ENCODE peak calls at places on chromosomes 11 and 22, in four cellular contexts. B is fibroblast of mammary gland, R is fibroblast of the aortic adventitia, D is body of pancreas. Y is an unnamed sample.

GRCh38 chr11:2581151-2581930 is 118.5 kb downstream of the KCNQ1OT1 start:
- DNase-seq in R (no peak), B (no peak), D (peak), Y (no peak)

GRCh38 chr11:2844116-2844515 is 41.5 kb downstream of the CDKN1C start:
- DNase-seq in B (no peak), D (no peak), R (no peak), Y (no peak)

GRCh38 chr11:820655-821512 is 2.2 kb downstream of the PNPLA2 start:
- DNase-seq in R (peak), B (peak), D (peak), Y (peak)

GRCh38 chr22:37520754-37521153 is 1.5 kb upstream of the CARD10 start:
- DNase-seq in B (no peak), D (no peak), R (no peak), Y (no peak)

GRCh38 chr11:27623945-27624523 is 76.2 kb downstream of the BDNF start:
- DNase-seq in R (no peak), B (no peak), D (no peak), Y (no peak)

GRCh38 chr11:121249039-121249663 is 43.4 kb upstream of the SC5D start:
- DNase-seq in B (peak), D (no peak), R (peak), Y (peak)

GRCh38 chr11:65356394-65356972 is 1.9 kb downstream of the TIGD3 start:
- DNase-seq in R (no peak), D (no peak), B (no peak), Y (no peak)

GRCh38 chr11:75603791-75604736 is 42.0 kb downstream of the SERPINH1 start:
- DNase-seq in B (peak), D (no peak), R (peak), Y (peak)

GRCh38 chr11:17331669-17332068 is 19.9 kb upstream of the NCR3LG1 start:
- DNase-seq in R (no peak), B (no peak), D (no peak), Y (no peak)

GRCh38 chr11:102276302-102277182 is 40.7 kb upstream of the BIRC3 start:
- DNase-seq in B (peak), R (peak), D (no peak), Y (peak)

GRCh38 chr22:17742528-17742902 is 31.8 kb downstream of the BID start:
- DNase-seq in R (peak), D (peak), B (peak), Y (peak)

GRCh38 chr11:73760066-73760679 is 701 bp downstream of the RAB6A start:
- DNase-seq in B (peak), R (peak), D (peak), Y (peak)

GRCh38 chr22:43996981-43997265 is 27.2 kb upstream of the PARVB start:
- DNase-seq in R (no peak), D (no peak), B (no peak), Y (no peak)

GRCh38 chr11:3156282-3156660 is 8.8 kb downstream of the OSBPL5 start:
- DNase-seq in B (peak), D (peak), R (no peak), Y (no peak)

GRCh38 chr22:47370448-47371262 is 608.2 kb downstream of the TBC1D22A start:
- DNase-seq in B (no peak), R (no peak), D (no peak), Y (no peak)

GRCh38 chr11:77784572-77784971 is 36.0 kb downstream of the RSF1 start:
- DNase-seq in D (no peak), B (no peak), R (no peak), Y (no peak)

GRCh38 chr11:90242894-90243416 is 20.1 kb upstream of the CHORDC1 start:
- DNase-seq in B (no peak), D (no peak), R (no peak), Y (no peak)

GRCh38 chr11:114317738-114318137 is 21.5 kb downstream of the NNMT start:
- DNase-seq in D (no peak), B (peak), R (peak), Y (peak)

GRCh38 chr22:46069518-46070214 is 80.7 kb upstream of the PPARA start:
- DNase-seq in B (peak), D (peak), R (peak), Y (peak)

GRCh38 chr11:6345356-6345755 is 25.1 kb upstream of the CAVIN3 start:
- DNase-seq in B (no peak), R (peak), D (no peak), Y (no peak)

GRCh38 chr11:2128512-2129322 is 10.5 kb downstream of the IGF2 start:
- DNase-seq in R (no peak), B (no peak), D (no peak), Y (no peak)

GRCh38 chr11:118059231-118059940 is 17.5 kb upstream of the TMPRSS4 start:
- DNase-seq in D (no peak), B (no peak), R (no peak), Y (no peak)

GRCh38 chr11:2575611-2576051 is 124.2 kb downstream of the KCNQ1OT1 start:
- DNase-seq in D (peak), R (no peak), B (no peak), Y (no peak)

GRCh38 chr11:69387409-69387885 is 93.5 kb downstream of the MYEOV start:
- DNase-seq in D (no peak), B (no peak), R (no peak), Y (peak)

GRCh38 chr11:79807506-79807905 is 366.7 kb upstream of the TENM4 start:
- DNase-seq in D (no peak), B (no peak), R (no peak), Y (no peak)

GRCh38 chr11:82930229-82930628 is 28.7 kb downstream of the DDIAS start:
- DNase-seq in D (no peak), B (no peak), R (no peak), Y (no peak)

GRCh38 chr11:82932564-82932963 is 31.0 kb downstream of the DDIAS start:
- DNase-seq in R (no peak), B (no peak), D (no peak), Y (no peak)

GRCh38 chr11:82927264-82927880 is 25.8 kb downstream of the DDIAS start:
- DNase-seq in R (peak), D (no peak), B (peak), Y (peak)

GRCh38 chr11:82929121-82929520 is 27.6 kb downstream of the DDIAS start:
- DNase-seq in R (no peak), B (no peak), D (no peak), Y (no peak)

GRCh38 chr11:82930734-82931133 is 29.2 kb downstream of the DDIAS start:
- DNase-seq in B (no peak), D (no peak), R (no peak), Y (no peak)
- H3K4me3 ChIP-seq in B (no peak), D (no peak), R (no peak), Y (no peak)

GRCh38 chr11:125257185-125257584 is 92.6 kb downstream of the PKNOX2 start:
- DNase-seq in D (no peak), B (no peak), R (no peak), Y (no peak)
- TF ChIP-seq CTCF in D (no peak), B (peak), R (peak), Y (peak)

GRCh38 chr11:119340335-119341221 is at the start of gene C1QTNF5:
- DNase-seq in D (peak), R (peak), B (peak), Y (peak)
- H3K4me3 ChIP-seq in D (no peak), R (peak), B (peak), Y (peak)

GRCh38 chr11:33863418-33864172 is 28.3 kb downstream of the LMO2 start:
- DNase-seq in D (no peak), R (peak), B (no peak), Y (no peak)
- TF ChIP-seq CTCF in D (no peak), R (no peak), B (no peak), Y (no peak)

DNA sequence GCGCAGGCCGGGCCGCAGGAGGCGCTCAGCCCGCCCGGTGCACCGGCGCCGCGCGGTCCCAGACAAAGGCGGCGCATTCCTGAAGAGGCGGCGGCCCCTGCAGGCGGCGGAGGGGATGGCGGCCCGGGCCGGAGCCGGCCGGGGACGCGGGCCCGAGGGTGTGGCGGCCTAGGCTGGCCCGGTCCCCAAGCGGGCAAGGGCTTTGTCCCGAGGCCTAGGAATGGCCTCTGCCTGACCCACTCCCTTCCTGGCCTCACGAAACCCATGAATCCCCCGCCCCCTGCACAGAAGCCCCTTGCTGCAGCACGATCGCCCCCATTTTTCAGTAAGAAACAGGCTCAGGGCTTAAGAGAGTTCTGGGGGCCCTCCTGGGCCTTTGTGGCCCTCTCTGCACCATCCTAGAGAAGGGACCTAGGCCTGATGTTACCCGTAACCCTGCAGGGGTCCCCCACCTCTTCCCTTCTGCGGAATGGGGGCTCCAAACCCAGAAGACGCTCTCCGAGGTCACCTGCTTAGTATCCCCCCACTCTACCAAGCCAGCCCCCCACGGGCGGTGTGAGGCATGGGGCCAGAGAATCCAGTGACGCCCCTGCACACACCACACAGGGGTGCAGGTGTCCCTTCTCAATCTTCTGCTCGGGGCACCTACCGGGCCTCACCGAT is 363 bp upstream of the RTN4R start:
- DNase-seq in B (peak), D (peak), R (peak), Y (peak)
- H3K4me3 ChIP-seq in B (no peak), D (no peak), R (no peak), Y (no peak)

DNA sequence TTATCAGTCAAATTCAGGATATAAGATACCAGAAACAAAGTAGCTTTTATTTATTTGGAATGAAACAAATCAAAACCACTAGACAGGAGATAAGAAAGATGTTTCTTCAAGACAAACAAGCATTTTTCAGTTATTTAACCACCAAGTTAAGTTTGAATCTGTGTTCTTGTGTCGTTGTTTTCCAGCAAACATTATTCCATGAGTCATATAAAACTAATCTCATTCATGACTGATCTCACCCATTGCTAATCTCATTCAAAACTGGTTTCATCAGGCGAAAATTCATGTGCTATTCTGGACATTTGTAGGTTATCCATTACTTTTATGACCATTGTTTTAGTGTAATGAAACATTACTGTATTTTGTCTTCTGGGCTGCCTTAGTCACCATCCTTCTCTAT is 221.7 kb downstream of the DDX10 start:
- DNase-seq in R (peak), B (peak), D (no peak), Y (peak)
- TF ChIP-seq CTCF in R (no peak), B (no peak), D (no peak), Y (no peak)

GRCh38 chr11:122703541-122704272 is 48.2 kb downstream of the UBASH3B start:
- DNase-seq in B (no peak), R (no peak), D (no peak), Y (no peak)
- H3K4me3 ChIP-seq in B (no peak), R (no peak), D (no peak), Y (no peak)

GRCh38 chr11:126062679-126063509 is at the start of gene CDON:
- DNase-seq in D (peak), R (peak), B (peak), Y (peak)
- TF ChIP-seq CTCF in D (peak), R (no peak), B (no peak), Y (no peak)

GRCh38 chr22:26479043-26479791 is 4.4 kb downstream of the HPS4 start:
- DNase-seq in R (no peak), B (no peak), D (no peak), Y (no peak)
- H3K4me3 ChIP-seq in R (no peak), B (peak), D (peak), Y (peak)

GRCh38 chr11:15845261-15845660 is 511.1 kb downstream of the SOX6 start:
- DNase-seq in R (no peak), B (no peak), D (no peak), Y (no peak)
- TF ChIP-seq CTCF in R (no peak), B (no peak), D (no peak), Y (no peak)